ENCODE peak calls at places on chromosomes 2 and 18, in ten cellular contexts. Z is AG04450, Y is body of pancreas, N is cardiac muscle cell, S is AG09309, P is lower lobe of right lung, X is Caco-2, M is NB4, V is fibroblast of lung, E is fibroblast of mammary gland. D is an unnamed sample.

GRCh38 chr2:61134141-61134540 is 27.8 kb upstream of the C2orf74 start:
- DNase-seq in V (no peak), S (no peak), Z (no peak), X (no peak), N (no peak), M (no peak), P (no peak), E (no peak), Y (no peak), D (no peak)

GRCh38 chr18:35616664-35617423 is 35.3 kb downstream of the GALNT1 start:
- DNase-seq in Y (no peak), V (peak), Z (peak), X (no peak), E (peak), M (peak), N (peak), S (peak), P (peak), D (peak)

GRCh38 chr2:2012505-2012904 is 268.2 kb upstream of the PXDN start:
- DNase-seq in M (no peak), N (no peak), Y (no peak), Z (no peak), S (no peak), X (no peak), V (no peak), E (no peak), P (no peak), D (no peak)

GRCh38 chr18:8260319-8260718 is 348.9 kb upstream of the RAB12 start:
- DNase-seq in Y (no peak), N (peak), V (no peak), M (no peak), Z (no peak), S (no peak), E (peak), X (no peak), P (no peak), D (no peak)

GRCh38 chr2:207290833-207291232 is 125.1 kb upstream of the KLF7 start:
- DNase-seq in V (no peak), N (no peak), X (no peak), Y (no peak), E (no peak), M (no peak), Z (no peak), S (no peak), P (no peak), D (peak)

GRCh38 chr2:126359494-126359893 is 296.5 kb upstream of the GYPC start:
- DNase-seq in S (no peak), X (no peak), E (peak), M (peak), V (peak), Y (no peak), N (peak), P (no peak), Z (no peak), D (peak)

GRCh38 chr2:26462511-26463251 is 15.2 kb downstream of the OTOF start:
- DNase-seq in Z (no peak), S (peak), Y (peak), P (peak), E (peak), X (peak), M (peak), N (peak), V (peak), D (no peak)

GRCh38 chr2:62321890-62322289 is 126.0 kb downstream of the B3GNT2 start:
- DNase-seq in E (no peak), M (no peak), V (no peak), Z (no peak), N (no peak), X (no peak), P (no peak), Y (no peak), S (no peak), D (peak)

GRCh38 chr2:47509250-47509649 is 106.3 kb downstream of the MSH2 start:
- DNase-seq in V (no peak), Y (no peak), X (no peak), N (peak), P (no peak), E (no peak), Z (no peak), S (no peak), M (peak), D (peak)

GRCh38 chr2:202184557-202184956 is 53.8 kb downstream of the SUMO1 start:
- DNase-seq in V (no peak), N (no peak), S (no peak), E (no peak), M (no peak), Y (no peak), X (no peak), Z (no peak), P (no peak), D (no peak)

GRCh38 chr2:43758738-43759137 is 15.1 kb upstream of the DYNC2LI1 start:
- DNase-seq in V (peak), N (peak), E (peak), M (no peak), X (no peak), Z (no peak), P (no peak), S (peak), Y (no peak), D (no peak)

GRCh38 chr18:812123-812672 is at the start of gene YES1:
- DNase-seq in Y (peak), N (peak), S (no peak), P (peak), V (peak), E (peak), M (peak), Z (peak), X (peak), D (peak)

GRCh38 chr18:183769-184168 is 25.4 kb downstream of the USP14 start:
- DNase-seq in M (no peak), Y (no peak), E (peak), N (peak), S (no peak), V (peak), P (no peak), Z (no peak), X (no peak), D (no peak)

GRCh38 chr2:134933732-134934131 is 15.1 kb downstream of the CCNT2 start:
- DNase-seq in E (no peak), Y (no peak), X (no peak), M (no peak), N (no peak), P (no peak), V (no peak), Z (no peak), S (no peak), D (no peak)

GRCh38 chr2:183248866-183249567 is 124.8 kb downstream of the NUP35 start:
- DNase-seq in P (no peak), N (peak), Y (no peak), E (peak), S (no peak), X (no peak), Z (no peak), V (peak), M (peak), D (peak)

GRCh38 chr18:76874643-76875389 is 52.5 kb downstream of the ZNF236 start:
- DNase-seq in N (no peak), M (peak), Y (no peak), V (peak), S (no peak), E (no peak), Z (no peak), P (no peak), X (no peak), D (no peak)

GRCh38 chr2:196233033-196233807 is 61.8 kb upstream of the STK17B start:
- DNase-seq in P (no peak), M (peak), N (peak), S (peak), X (no peak), Z (peak), V (peak), Y (peak), E (peak), D (no peak)

GRCh38 chr2:241561811-241562210 is 3.3 kb downstream of the BOK start:
- DNase-seq in S (no peak), Y (peak), P (peak), V (peak), M (peak), N (peak), E (peak), X (no peak), Z (no peak), D (no peak)

GRCh38 chr2:130836501-130837174 is at the start of gene ARHGEF4:
- DNase-seq in V (no peak), Y (peak), M (peak), S (no peak), X (peak), Z (no peak), N (peak), E (no peak), P (peak), D (peak)

GRCh38 chr18:77088977-77089795 is 43.4 kb downstream of the MBP start:
- DNase-seq in Y (no peak), Z (no peak), S (no peak), M (no peak), V (no peak), N (no peak), E (no peak), P (peak), X (peak), D (no peak)

GRCh38 chr2:25443766-25444165 is 102.0 kb upstream of the DNMT3A start:
- DNase-seq in V (no peak), M (no peak), E (no peak), Y (no peak), N (no peak), X (no peak), S (no peak), P (no peak), Z (no peak), D (no peak)

GRCh38 chr18:55731594-55732042 is 143.6 kb upstream of the TCF4 start:
- DNase-seq in V (no peak), M (no peak), N (peak), E (peak), P (no peak), Y (no peak), Z (no peak), X (no peak), S (no peak), D (peak)

GRCh38 chr18:67035026-67035425 is 431.1 kb upstream of the CDH19 start:
- DNase-seq in Y (no peak), E (no peak), S (no peak), X (no peak), Z (no peak), M (no peak), P (no peak), N (no peak), V (no peak), D (no peak)

GRCh38 chr18:32349728-32350395 is 120.8 kb downstream of the GAREM1 start:
- DNase-seq in E (peak), M (no peak), X (no peak), Y (peak), N (peak), S (peak), P (no peak), Z (peak), V (peak), D (no peak)

GRCh38 chr18:10352671-10353070 is 101.8 kb upstream of the APCDD1 start:
- DNase-seq in S (no peak), N (no peak), M (no peak), Z (no peak), P (no peak), V (no peak), E (no peak), X (no peak), Y (no peak), D (no peak)

GRCh38 chr18:63236990-63237389 is 82.6 kb downstream of the BCL2 start:
- DNase-seq in P (peak), N (no peak), M (no peak), Z (no peak), X (no peak), E (peak), S (no peak), V (no peak), Y (no peak), D (no peak)

GRCh38 chr2:57957238-57957637 is 89.4 kb upstream of the VRK2 start:
- DNase-seq in Z (no peak), P (no peak), V (no peak), E (no peak), X (no peak), S (no peak), Y (no peak), M (no peak), N (no peak), D (no peak)

GRCh38 chr18:61643884-61644647 is 248.7 kb downstream of the RNF152 start:
- DNase-seq in Z (no peak), M (peak), N (no peak), Y (no peak), S (no peak), P (no peak), E (no peak), V (no peak), X (no peak), D (no peak)

GRCh38 chr2:47521666-47522285 is 118.8 kb downstream of the MSH2 start:
- DNase-seq in Z (no peak), E (no peak), V (no peak), M (no peak), Y (no peak), P (no peak), S (no peak), N (no peak), X (no peak), D (no peak)

GRCh38 chr18:77635441-77635840 is 385.8 kb downstream of the GALR1 start:
- DNase-seq in Z (no peak), E (peak), P (no peak), N (peak), S (no peak), Y (no peak), M (no peak), X (no peak), V (no peak), D (no peak)

GRCh38 chr18:8898990-8899389 is 193.6 kb downstream of the MTCL1 start:
- DNase-seq in E (no peak), P (no peak), V (no peak), N (no peak), X (no peak), M (no peak), Y (no peak), S (no peak), Z (no peak), D (no peak)

DNA sequence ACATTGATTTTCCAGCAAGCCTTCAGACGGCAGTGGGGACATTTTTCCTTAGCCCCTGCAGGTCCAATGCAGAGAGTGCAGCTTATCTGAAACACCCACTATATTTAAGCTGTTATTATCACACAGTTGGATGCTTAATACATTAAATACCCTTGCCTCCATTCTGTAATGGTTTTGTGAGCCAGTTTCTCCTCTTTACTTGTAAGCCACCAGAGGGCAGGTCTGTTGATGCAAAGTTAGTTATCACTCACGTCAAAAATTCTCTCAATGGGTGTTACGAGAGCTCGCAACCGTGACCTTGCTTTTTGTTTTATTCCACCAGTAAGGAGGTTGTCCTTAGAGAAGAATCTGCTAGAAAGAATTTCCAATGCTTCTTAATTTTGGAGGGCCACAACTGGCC is 189.8 kb downstream of the INSIG2 start:
- DNase-seq in E (no peak), V (no peak), S (no peak), Z (no peak), X (no peak), Y (no peak), M (peak), N (no peak), P (no peak), D (no peak)
- TF ChIP-seq CTCF in E (peak), V (no peak), S (peak), Z (no peak), X (no peak), Y (no peak), M (no peak), N (no peak), P (no peak), D (no peak)

GRCh38 chr2:231612199-231613053 is 19.8 kb downstream of the TEX44 start:
- DNase-seq in Y (peak), Z (peak), N (peak), M (peak), S (peak), E (peak), X (peak), V (peak), P (peak), D (peak)

GRCh38 chr2:231614559-231615057 is 21.9 kb downstream of the TEX44 start:
- DNase-seq in X (no peak), M (peak), N (no peak), P (peak), S (no peak), V (no peak), Z (no peak), E (no peak), Y (no peak), D (peak)

GRCh38 chr2:231613655-231614558 is 21.2 kb downstream of the TEX44 start:
- DNase-seq in M (peak), Y (peak), E (peak), S (no peak), P (peak), V (peak), X (peak), Z (peak), N (peak), D (peak)

GRCh38 chr2:231611273-231612198 is 18.9 kb downstream of the TEX44 start:
- DNase-seq in P (no peak), Z (no peak), X (no peak), S (peak), V (peak), E (peak), Y (peak), M (peak), N (peak), D (peak)

GRCh38 chr2:231613054-231613654 is 20.5 kb downstream of the TEX44 start:
- DNase-seq in P (no peak), Y (no peak), X (no peak), M (no peak), S (no peak), Z (no peak), N (peak), E (no peak), V (no peak), D (no peak)
- H3K4me3 ChIP-seq in P (peak), Y (no peak), X (peak), M (peak), S (no peak), Z (peak), N (no peak), E (no peak), V (no peak), D (peak)

DNA sequence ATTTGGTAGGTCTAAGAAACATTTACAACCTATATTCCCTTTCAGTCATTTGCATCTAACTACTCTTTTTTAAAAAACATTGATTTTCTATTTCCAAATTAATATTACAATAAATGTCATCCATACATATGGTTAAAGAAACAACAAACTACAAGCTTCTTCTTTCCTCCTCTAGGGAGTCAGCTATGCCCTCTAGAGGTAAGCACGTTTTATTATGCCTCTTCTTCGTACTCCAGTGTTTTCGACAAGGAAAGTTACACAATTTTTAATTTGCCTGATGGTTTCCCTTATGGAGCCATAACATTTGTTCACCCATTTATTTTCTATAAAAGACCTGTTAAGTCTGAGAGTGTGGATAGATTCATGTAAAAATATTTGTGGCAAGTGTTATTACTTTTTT is 183.4 kb upstream of the CDH7 start:
- DNase-seq in Z (no peak), M (peak), E (no peak), X (no peak), N (no peak), S (no peak), Y (no peak), V (no peak), P (no peak), D (no peak)
- TF ChIP-seq CTCF in Z (no peak), M (peak), E (no peak), X (no peak), N (no peak), S (no peak), Y (peak), V (no peak), P (peak), D (no peak)

GRCh38 chr2:39099311-39099710 is 21.5 kb downstream of the SOS1 start:
- DNase-seq in V (no peak), P (no peak), Z (no peak), X (no peak), S (no peak), M (no peak), E (no peak), N (no peak), Y (no peak), D (no peak)

GRCh38 chr2:39094717-39095363 is 26.0 kb downstream of the SOS1 start:
- DNase-seq in X (no peak), E (peak), N (peak), Y (no peak), S (no peak), V (peak), Z (peak), M (peak), P (no peak), D (peak)

GRCh38 chr2:39095624-39096023 is 25.2 kb downstream of the SOS1 start:
- DNase-seq in Y (no peak), X (no peak), M (no peak), S (no peak), Z (no peak), P (no peak), E (no peak), V (no peak), N (no peak), D (no peak)

GRCh38 chr2:39099820-39100728 is 20.8 kb downstream of the SOS1 start:
- DNase-seq in Y (no peak), M (no peak), V (no peak), E (peak), P (no peak), X (no peak), S (no peak), N (peak), Z (no peak), D (peak)
- H3K4me3 ChIP-seq in Y (no peak), M (no peak), V (no peak), E (no peak), P (no peak), X (no peak), S (no peak), N (no peak), Z (no peak), D (no peak)

DNA sequence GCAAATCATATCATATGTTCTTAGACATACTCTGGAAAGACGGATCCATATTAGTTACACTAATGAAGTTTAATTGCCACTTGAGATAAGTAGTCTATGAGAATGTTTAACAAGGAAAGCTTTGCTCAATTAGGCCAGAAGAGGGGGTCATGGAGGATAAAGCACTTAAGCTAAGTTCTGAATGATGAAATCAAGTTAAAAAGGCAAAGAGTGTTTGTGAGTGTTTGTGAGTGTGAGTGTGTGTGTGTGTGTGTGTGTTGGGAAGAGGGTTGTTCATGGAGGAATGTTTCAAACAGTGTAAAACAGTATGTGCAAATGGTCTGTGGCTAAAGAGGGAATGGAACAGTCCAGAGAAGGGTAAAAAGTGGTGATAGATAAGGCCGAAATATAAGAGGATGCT is 360.9 kb downstream of the ERBB4 start:
- DNase-seq in Y (no peak), N (peak), Z (no peak), V (no peak), P (no peak), E (peak), M (peak), X (no peak), S (no peak), D (no peak)
- TF ChIP-seq CTCF in Y (peak), N (no peak), Z (peak), V (no peak), P (no peak), E (no peak), M (no peak), X (no peak), S (peak), D (no peak)

GRCh38 chr2:70548233-70548632 is 5.4 kb downstream of the TGFA start:
- DNase-seq in Y (no peak), P (no peak), E (no peak), N (no peak), M (no peak), X (no peak), S (no peak), Z (no peak), V (no peak), D (no peak)
- H3K4me3 ChIP-seq in Y (no peak), P (no peak), E (no peak), N (no peak), M (no peak), X (no peak), S (no peak), Z (no peak), V (no peak), D (no peak)

GRCh38 chr2:233059547-233059796 is 670 bp upstream of the INPP5D start:
- DNase-seq in Y (no peak), N (no peak), V (no peak), P (no peak), Z (no peak), S (no peak), E (no peak), X (no peak), M (no peak), D (no peak)
- TF ChIP-seq CTCF in Y (no peak), N (no peak), V (no peak), P (no peak), Z (no peak), S (no peak), E (no peak), X (no peak), M (peak), D (peak)

GRCh38 chr2:85577063-85577385 is 362 bp upstream of the VAMP8 start:
- DNase-seq in Y (no peak), S (no peak), P (no peak), N (no peak), Z (no peak), X (no peak), V (no peak), E (no peak), M (no peak), D (no peak)
- H3K4me3 ChIP-seq in Y (no peak), S (no peak), P (peak), N (no peak), Z (no peak), X (peak), V (no peak), E (no peak), M (peak), D (peak)